ENCODE peak calls at places on chromosome 10, in five cellular contexts. One of them, this sample, is unnamed.
A peak's percentile ranks its signal among the peaks of the same experiment; 100 is the strongest.

GRCh38 chr10:43137971-43138756 is at the start of gene CSGALNACT2:
- DNase-seq in colonic mucosa: peak; percentile 87
- DNase-seq in AG04449: no peak
- DNase-seq in right atrium auricular region: peak; percentile 91
- DNase-seq in progenitor cell of endocrine pancreas: peak; percentile 61
- DNase-seq in this sample: peak; percentile 77

GRCh38 chr10:125802739-125803138 is 20.3 kb downstream of the UROS start:
- DNase-seq in right atrium auricular region: no peak
- DNase-seq in colonic mucosa: no peak
- DNase-seq in progenitor cell of endocrine pancreas: no peak
- DNase-seq in AG04449: no peak
- DNase-seq in this sample: no peak

GRCh38 chr10:17019696-17020095 is 109.9 kb downstream of the CUBN start:
- DNase-seq in progenitor cell of endocrine pancreas: no peak
- DNase-seq in right atrium auricular region: no peak
- DNase-seq in AG04449: no peak
- DNase-seq in colonic mucosa: no peak
- DNase-seq in this sample: no peak

GRCh38 chr10:74586088-74586585 is 240.3 kb upstream of the KAT6B start:
- DNase-seq in right atrium auricular region: no peak
- DNase-seq in progenitor cell of endocrine pancreas: no peak
- DNase-seq in AG04449: no peak
- DNase-seq in colonic mucosa: no peak
- DNase-seq in this sample: no peak

GRCh38 chr10:47346572-47347302 is 1.4 kb upstream of the RBP3 start:
- DNase-seq in progenitor cell of endocrine pancreas: no peak
- DNase-seq in AG04449: no peak
- DNase-seq in colonic mucosa: peak; percentile 44
- DNase-seq in right atrium auricular region: no peak
- DNase-seq in this sample: no peak

GRCh38 chr10:119410361-119411116 is 132.0 kb downstream of the RGS10 start:
- DNase-seq in AG04449: no peak
- DNase-seq in colonic mucosa: no peak
- DNase-seq in right atrium auricular region: no peak
- DNase-seq in progenitor cell of endocrine pancreas: no peak
- DNase-seq in this sample: no peak

GRCh38 chr10:78149193-78149592 is 115.5 kb downstream of the RPS24 start:
- DNase-seq in colonic mucosa: no peak
- DNase-seq in AG04449: no peak
- DNase-seq in right atrium auricular region: no peak
- DNase-seq in progenitor cell of endocrine pancreas: no peak
- DNase-seq in this sample: no peak

GRCh38 chr10:75772153-75772887 is 340.9 kb downstream of the LRMDA start:
- DNase-seq in right atrium auricular region: no peak
- DNase-seq in colonic mucosa: no peak
- DNase-seq in progenitor cell of endocrine pancreas: no peak
- DNase-seq in AG04449: no peak
- DNase-seq in this sample: no peak

GRCh38 chr10:29728541-29729049 is 93.8 kb upstream of the SVIL start:
- DNase-seq in progenitor cell of endocrine pancreas: no peak
- DNase-seq in AG04449: no peak
- DNase-seq in right atrium auricular region: no peak
- DNase-seq in colonic mucosa: no peak
- DNase-seq in this sample: no peak

GRCh38 chr10:8636371-8636770 is 581.9 kb downstream of the GATA3 start:
- DNase-seq in progenitor cell of endocrine pancreas: no peak
- DNase-seq in AG04449: no peak
- DNase-seq in colonic mucosa: no peak
- DNase-seq in right atrium auricular region: no peak
- DNase-seq in this sample: no peak

GRCh38 chr10:124063736-124064135 is 29.7 kb downstream of the CHST15 start:
- DNase-seq in AG04449: peak; percentile 83
- DNase-seq in progenitor cell of endocrine pancreas: no peak
- DNase-seq in right atrium auricular region: no peak
- DNase-seq in colonic mucosa: no peak
- DNase-seq in this sample: no peak

GRCh38 chr10:585502-585901 is 104.0 kb downstream of the DIP2C start:
- DNase-seq in AG04449: no peak
- DNase-seq in colonic mucosa: no peak
- DNase-seq in right atrium auricular region: no peak
- DNase-seq in progenitor cell of endocrine pancreas: no peak
- DNase-seq in this sample: no peak

GRCh38 chr10:5761220-5761619 is 52.0 kb downstream of the GDI2 start:
- DNase-seq in AG04449: no peak
- DNase-seq in progenitor cell of endocrine pancreas: no peak
- DNase-seq in right atrium auricular region: no peak
- DNase-seq in colonic mucosa: no peak
- DNase-seq in this sample: no peak

GRCh38 chr10:79070091-79070610 is 1.4 kb downstream of the ZMIZ1 start:
- DNase-seq in progenitor cell of endocrine pancreas: peak; percentile 23
- DNase-seq in AG04449: no peak
- DNase-seq in colonic mucosa: peak; percentile 58
- DNase-seq in right atrium auricular region: no peak
- DNase-seq in this sample: peak; percentile 49

GRCh38 chr10:110429301-110429700 is 68.4 kb upstream of the DUSP5 start:
- DNase-seq in colonic mucosa: no peak
- DNase-seq in AG04449: no peak
- DNase-seq in right atrium auricular region: no peak
- DNase-seq in progenitor cell of endocrine pancreas: no peak
- DNase-seq in this sample: no peak

GRCh38 chr10:70816220-70816894 is 609 bp downstream of the SGPL1 start:
- DNase-seq in progenitor cell of endocrine pancreas: peak; percentile 57
- DNase-seq in AG04449: peak; percentile 54
- DNase-seq in colonic mucosa: peak; percentile 76
- DNase-seq in right atrium auricular region: peak; percentile 64
- DNase-seq in this sample: peak; percentile 79

GRCh38 chr10:70814126-70814525 is 1.6 kb upstream of the SGPL1 start:
- DNase-seq in AG04449: no peak
- DNase-seq in right atrium auricular region: no peak
- DNase-seq in progenitor cell of endocrine pancreas: no peak
- DNase-seq in colonic mucosa: no peak
- DNase-seq in this sample: no peak

GRCh38 chr10:70811881-70812280 is 3.9 kb upstream of the SGPL1 start:
- DNase-seq in AG04449: no peak
- DNase-seq in progenitor cell of endocrine pancreas: no peak
- DNase-seq in right atrium auricular region: no peak
- DNase-seq in colonic mucosa: no peak
- DNase-seq in this sample: no peak

GRCh38 chr10:70812814-70813213 is 2.9 kb upstream of the SGPL1 start:
- DNase-seq in right atrium auricular region: no peak
- DNase-seq in AG04449: no peak
- DNase-seq in colonic mucosa: no peak
- DNase-seq in progenitor cell of endocrine pancreas: no peak
- DNase-seq in this sample: no peak

GRCh38 chr10:70815504-70816219 is at the start of gene SGPL1:
- DNase-seq in colonic mucosa: peak; percentile 91
- DNase-seq in right atrium auricular region: peak; percentile 80
- DNase-seq in AG04449: no peak
- DNase-seq in progenitor cell of endocrine pancreas: peak; percentile 83
- DNase-seq in this sample: peak; percentile 92
- TF ChIP-seq CTCF in colonic mucosa: peak; percentile 97
- TF ChIP-seq CTCF in right atrium auricular region: peak; percentile 99
- TF ChIP-seq CTCF in AG04449: peak; percentile 89
- TF ChIP-seq CTCF in progenitor cell of endocrine pancreas: peak; percentile 95
- TF ChIP-seq CTCF in this sample: peak; percentile 91

GRCh38 chr10:35572583-35572982 is 32.6 kb upstream of the GJD4 start:
- DNase-seq in right atrium auricular region: no peak
- DNase-seq in progenitor cell of endocrine pancreas: no peak
- DNase-seq in colonic mucosa: no peak
- DNase-seq in AG04449: no peak
- DNase-seq in this sample: no peak
- TF ChIP-seq CTCF in right atrium auricular region: no peak
- TF ChIP-seq CTCF in progenitor cell of endocrine pancreas: no peak
- TF ChIP-seq CTCF in colonic mucosa: no peak
- TF ChIP-seq CTCF in AG04449: no peak
- TF ChIP-seq CTCF in this sample: no peak

GRCh38 chr10:10133271-10133670 is 884.4 kb upstream of the CELF2 start:
- DNase-seq in progenitor cell of endocrine pancreas: no peak
- DNase-seq in right atrium auricular region: no peak
- DNase-seq in colonic mucosa: no peak
- DNase-seq in AG04449: no peak
- DNase-seq in this sample: no peak

GRCh38 chr10:10141983-10142382 is 875.7 kb upstream of the CELF2 start:
- DNase-seq in right atrium auricular region: no peak
- DNase-seq in colonic mucosa: no peak
- DNase-seq in progenitor cell of endocrine pancreas: no peak
- DNase-seq in AG04449: no peak
- DNase-seq in this sample: no peak

GRCh38 chr10:10138685-10139084 is 879.0 kb upstream of the CELF2 start:
- DNase-seq in right atrium auricular region: no peak
- DNase-seq in progenitor cell of endocrine pancreas: no peak
- DNase-seq in colonic mucosa: no peak
- DNase-seq in AG04449: no peak
- DNase-seq in this sample: no peak
- TF ChIP-seq CTCF in right atrium auricular region: no peak
- TF ChIP-seq CTCF in progenitor cell of endocrine pancreas: no peak
- TF ChIP-seq CTCF in colonic mucosa: no peak
- TF ChIP-seq CTCF in AG04449: no peak
- TF ChIP-seq CTCF in this sample: no peak

GRCh38 chr10:92291921-92292860 is 1.2 kb downstream of the MARCHF5 start:
- DNase-seq in AG04449: peak; percentile 12
- DNase-seq in right atrium auricular region: peak; percentile 71
- DNase-seq in colonic mucosa: peak; percentile 66
- DNase-seq in progenitor cell of endocrine pancreas: peak; percentile 12
- DNase-seq in this sample: no peak
- TF ChIP-seq CTCF in AG04449: peak; percentile 56
- TF ChIP-seq CTCF in right atrium auricular region: no peak
- TF ChIP-seq CTCF in colonic mucosa: no peak
- TF ChIP-seq CTCF in progenitor cell of endocrine pancreas: peak; percentile 44
- TF ChIP-seq CTCF in this sample: no peak

DNA sequence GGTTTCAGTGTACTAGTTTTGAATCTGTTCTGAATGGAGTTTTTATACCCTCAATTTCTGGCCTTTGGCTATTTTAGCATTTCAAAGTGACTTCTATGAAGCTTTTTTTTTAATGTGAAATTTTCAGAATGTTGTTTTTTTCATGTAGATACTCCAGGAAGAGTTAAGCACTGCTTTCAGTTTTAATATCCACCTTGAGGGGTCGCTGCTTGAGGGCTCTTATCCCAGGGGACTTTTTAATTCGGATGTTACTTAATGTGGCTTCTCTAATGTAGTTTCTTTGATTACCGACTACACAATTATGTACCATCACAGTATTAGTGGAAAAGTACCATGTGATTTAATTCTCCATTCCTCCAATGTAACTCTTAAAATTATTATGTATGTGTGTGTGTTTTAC is 5.2 kb downstream of the IFIT5 start:
- DNase-seq in right atrium auricular region: no peak
- DNase-seq in AG04449: no peak
- DNase-seq in progenitor cell of endocrine pancreas: no peak
- DNase-seq in colonic mucosa: no peak
- DNase-seq in this sample: no peak
- TF ChIP-seq CTCF in right atrium auricular region: no peak
- TF ChIP-seq CTCF in AG04449: peak; percentile 14
- TF ChIP-seq CTCF in progenitor cell of endocrine pancreas: peak; percentile 44
- TF ChIP-seq CTCF in colonic mucosa: no peak
- TF ChIP-seq CTCF in this sample: no peak

DNA sequence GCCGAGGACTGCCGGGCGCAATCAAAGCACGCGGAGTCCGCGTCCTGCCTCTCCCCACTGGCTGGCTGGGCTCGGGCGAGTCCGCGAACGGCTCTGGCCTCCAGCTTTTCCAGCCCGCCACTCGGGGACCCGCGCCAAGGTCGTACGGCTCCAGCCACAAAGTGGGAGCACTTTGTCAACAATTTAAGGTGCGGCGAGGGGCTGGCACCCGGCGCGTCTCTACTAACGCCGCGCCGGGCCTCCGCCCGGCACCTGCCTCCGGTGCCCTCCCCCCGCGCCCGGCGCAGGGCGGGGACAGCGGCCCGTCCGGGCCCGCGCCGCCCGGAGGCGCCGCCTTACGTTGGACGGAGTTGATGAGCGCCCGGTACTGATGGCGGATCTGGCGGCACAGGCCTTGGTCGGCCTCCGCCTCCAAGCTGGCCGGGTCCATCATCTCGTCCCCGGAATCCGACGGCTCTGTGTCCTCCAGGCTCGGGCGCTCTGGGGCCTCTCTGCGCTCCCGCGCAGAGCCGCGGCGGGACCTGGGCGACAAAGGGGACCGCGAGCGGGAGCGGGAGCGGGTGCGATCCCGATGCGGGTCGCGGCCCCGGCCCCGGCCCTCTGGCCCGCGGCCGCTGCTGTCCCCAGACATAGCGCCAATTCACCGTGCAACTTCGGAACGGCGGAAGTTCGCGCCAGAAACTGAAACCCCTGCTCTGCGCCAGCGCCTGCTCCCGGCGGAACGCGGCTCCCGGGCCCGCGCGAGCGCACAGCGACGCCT is at the start of gene NSMCE4A:
- DNase-seq in colonic mucosa: peak; percentile 77
- DNase-seq in AG04449: no peak
- DNase-seq in progenitor cell of endocrine pancreas: peak; percentile 71
- DNase-seq in right atrium auricular region: peak; percentile 72
- DNase-seq in this sample: peak; percentile 59
- TF ChIP-seq CTCF in colonic mucosa: peak; percentile 69
- TF ChIP-seq CTCF in AG04449: peak; percentile 66
- TF ChIP-seq CTCF in progenitor cell of endocrine pancreas: peak; percentile 72
- TF ChIP-seq CTCF in right atrium auricular region: no peak
- TF ChIP-seq CTCF in this sample: no peak

This sample was measured in mesothelial cell of epicardium.